ENCODE peak calls at places on chromosomes 7 and 10, in four cellular contexts. V, P, R and G are unnamed samples.
A peak's percentile ranks its signal among the peaks of the same experiment; 100 is the strongest.

GRCh38 chr7:13713092-13713491 is 276.4 kb downstream of the ETV1 start:
- DNase-seq in V (no peak), P (no peak), R (no peak), G (no peak)

GRCh38 chr10:118501637-118502440 is 93.6 kb downstream of the PRLHR start:
- DNase-seq in V (peak; percentile 87), P (no peak), R (no peak), G (peak; percentile 94)

GRCh38 chr10:70132098-70133029 is at the start of gene AIFM2:
- DNase-seq in V (peak; percentile 58), P (peak; percentile 61), R (peak; percentile 86), G (peak; percentile 59)

GRCh38 chr7:102195361-102195760 is 91.3 kb upstream of the SH2B2 start:
- DNase-seq in V (no peak), P (no peak), R (no peak), G (no peak)

GRCh38 chr10:17980796-17981195 is 29.1 kb downstream of the SLC39A12 start:
- DNase-seq in V (no peak), P (no peak), R (no peak), G (no peak)

GRCh38 chr10:95881316-95881715 is 26.5 kb upstream of the CC2D2B start:
- DNase-seq in V (peak; percentile 16), P (no peak), R (no peak), G (peak; percentile 65)

GRCh38 chr10:71838264-71839211 is 12.5 kb downstream of the PSAP start:
- DNase-seq in V (peak; percentile 20), P (peak; percentile 52), R (no peak), G (peak; percentile 23)

GRCh38 chr10:103756277-103756869 is 99.0 kb downstream of the SH3PXD2A start:
- DNase-seq in V (no peak), P (no peak), R (no peak), G (no peak)

GRCh38 chr10:58796242-58796641 is 283.6 kb downstream of the BICC1 start:
- DNase-seq in V (no peak), P (no peak), R (no peak), G (no peak)

GRCh38 chr10:50739618-50740350 is at the start of gene ASAH2B:
- DNase-seq in V (peak; percentile 82), P (peak; percentile 51), R (peak; percentile 86), G (peak; percentile 73)

GRCh38 chr7:90749774-90750173 is 153.7 kb downstream of the CDK14 start:
- DNase-seq in V (peak; percentile 42), P (no peak), R (no peak), G (peak; percentile 33)

GRCh38 chr10:133196221-133196920 is 33.6 kb upstream of the UTF1 start:
- DNase-seq in V (peak; percentile 11), P (no peak), R (no peak), G (no peak)

GRCh38 chr10:132434405-132435005 is 37.5 kb downstream of the PWWP2B start:
- DNase-seq in V (no peak), P (no peak), R (no peak), G (no peak)

GRCh38 chr10:88408111-88408510 is 175.0 kb downstream of the RNLS start:
- DNase-seq in V (no peak), P (no peak), R (no peak), G (peak; percentile 51)

GRCh38 chr10:18959369-18959768 is 89.2 kb upstream of the MALRD1 start:
- DNase-seq in V (no peak), P (no peak), R (no peak), G (no peak)

GRCh38 chr10:16996530-16996964 is 133.1 kb downstream of the CUBN start:
- DNase-seq in V (peak; percentile 82), P (no peak), R (no peak), G (peak; percentile 73)

GRCh38 chr7:109178342-109178741 is 608.7 kb downstream of the DNAJB9 start:
- DNase-seq in V (no peak), P (no peak), R (no peak), G (no peak)

GRCh38 chr10:24462340-24462739 is 253.4 kb downstream of the KIAA1217 start:
- DNase-seq in V (no peak), P (no peak), R (no peak), G (no peak)

GRCh38 chr10:103820101-103821062 is 35.0 kb downstream of the SH3PXD2A start:
- DNase-seq in V (peak; percentile 44), P (peak; percentile 18), R (no peak), G (peak; percentile 83)

GRCh38 chr10:113058175-113058961 is 108.3 kb downstream of the TCF7L2 start:
- DNase-seq in V (peak; percentile 89), P (no peak), R (no peak), G (peak; percentile 90)

GRCh38 chr10:130455791-130456190 is 319.6 kb downstream of the GLRX3 start:
- DNase-seq in V (no peak), P (no peak), R (peak; percentile 16), G (no peak)

GRCh38 chr7:47651355-47652317 is 69.7 kb upstream of the TNS3 start:
- DNase-seq in V (peak; percentile 99), P (no peak), R (peak; percentile 90), G (peak; percentile 99)

GRCh38 chr7:111953611-111954010 is 252.6 kb downstream of the DOCK4 start:
- DNase-seq in V (peak; percentile 46), P (no peak), R (no peak), G (peak; percentile 33)

GRCh38 chr10:23171232-23171876 is 20.8 kb upstream of the PTF1A start:
- DNase-seq in V (peak; percentile 60), P (no peak), R (no peak), G (peak; percentile 38)

GRCh38 chr7:105010538-105011523 is 3.2 kb upstream of the KMT2E start:
- DNase-seq in V (peak; percentile 51), P (no peak), R (no peak), G (peak; percentile 59)

GRCh38 chr10:108187396-108188012 is 1023.0 kb upstream of the SORCS1 start:
- DNase-seq in V (no peak), P (no peak), R (no peak), G (no peak)

GRCh38 chr10:100998991-100999741 is 442 bp upstream of the LZTS2 start:
- DNase-seq in V (peak; percentile 79), P (peak; percentile 61), R (peak; percentile 89), G (peak; percentile 72)

GRCh38 chr7:12385364-12385786 is 18.3 kb downstream of the VWDE start:
- DNase-seq in V (no peak), P (no peak), R (no peak), G (no peak)

GRCh38 chr10:75776738-75777504 is 345.5 kb downstream of the LRMDA start:
- DNase-seq in V (no peak), P (no peak), R (no peak), G (no peak)

GRCh38 chr10:34637419-34637911 is 177.6 kb downstream of the PARD3 start:
- DNase-seq in V (peak; percentile 59), P (no peak), R (no peak), G (peak; percentile 58)

GRCh38 chr7:47884675-47885074 is 63.6 kb downstream of the PKD1L1 start:
- DNase-seq in V (no peak), P (peak; percentile 14), R (no peak), G (no peak)

GRCh38 chr7:140348161-140348849 is 50.0 kb downstream of the SLC37A3 start:
- DNase-seq in V (peak; percentile 25), P (no peak), R (no peak), G (peak; percentile 55)

GRCh38 chr10:5537684-5538083 is 12.9 kb downstream of the CALML3 start:
- DNase-seq in V (no peak), P (no peak), R (peak; percentile 24), G (no peak)

GRCh38 chr7:18481776-18482175 is 13.8 kb upstream of the HDAC9 start:
- DNase-seq in V (no peak), P (no peak), R (no peak), G (no peak)

GRCh38 chr7:117012284-117013174 is 59.2 kb downstream of the ST7 start:
- DNase-seq in V (peak; percentile 70), P (no peak), R (no peak), G (peak; percentile 61)

GRCh38 chr7:112510032-112510742 is 29.4 kb downstream of the LSMEM1 start:
- DNase-seq in V (peak; percentile 66), P (no peak), R (no peak), G (peak; percentile 82)

GRCh38 chr10:60348982-60349381 is 40.7 kb downstream of the ANK3 start:
- DNase-seq in V (peak; percentile 71), P (no peak), R (no peak), G (peak; percentile 72)

GRCh38 chr7:139647085-139647484 is 123.6 kb downstream of the CLEC2L start:
- DNase-seq in V (no peak), P (no peak), R (no peak), G (no peak)

GRCh38 chr10:124522903-124523260 is 61.3 kb downstream of the LHPP start:
- DNase-seq in V (no peak), P (no peak), R (no peak), G (no peak)
- H3K4me3 ChIP-seq in V (no peak overlapping the region), P (no peak overlapping the region), R (peak overlapping the region; percentile 40), G (no peak overlapping the region)

GRCh38 chr7:122448893-122449589 is 144.5 kb upstream of the FEZF1 start:
- DNase-seq in V (no peak), P (no peak), R (no peak), G (no peak)
- H3K4me3 ChIP-seq in V (no peak overlapping the region), P (no peak overlapping the region), R (no peak overlapping the region), G (no peak overlapping the region)

GRCh38 chr7:2821161-2821841 is 22.8 kb downstream of the GNA12 start:
- DNase-seq in V (peak; percentile 86), P (no peak), R (no peak), G (peak; percentile 85)
- H3K4me3 ChIP-seq in V (no peak overlapping the region), P (no peak overlapping the region), R (no peak overlapping the region), G (no peak overlapping the region)

GRCh38 chr7:44101966-44102845 is 1.9 kb upstream of the AEBP1 start:
- DNase-seq in V (peak; percentile 47), P (no peak), R (peak; percentile 96), G (peak; percentile 86)

GRCh38 chr7:44099669-44100068 is 4.5 kb upstream of the AEBP1 start:
- DNase-seq in V (no peak), P (no peak), R (no peak), G (no peak)

GRCh38 chr7:44098092-44099068 is 5.8 kb upstream of the AEBP1 start:
- DNase-seq in V (no peak), P (no peak), R (no peak), G (peak; percentile 32)

GRCh38 chr7:44101304-44101965 is 2.7 kb upstream of the AEBP1 start:
- DNase-seq in V (no peak), P (no peak), R (no peak), G (no peak)

DNA sequence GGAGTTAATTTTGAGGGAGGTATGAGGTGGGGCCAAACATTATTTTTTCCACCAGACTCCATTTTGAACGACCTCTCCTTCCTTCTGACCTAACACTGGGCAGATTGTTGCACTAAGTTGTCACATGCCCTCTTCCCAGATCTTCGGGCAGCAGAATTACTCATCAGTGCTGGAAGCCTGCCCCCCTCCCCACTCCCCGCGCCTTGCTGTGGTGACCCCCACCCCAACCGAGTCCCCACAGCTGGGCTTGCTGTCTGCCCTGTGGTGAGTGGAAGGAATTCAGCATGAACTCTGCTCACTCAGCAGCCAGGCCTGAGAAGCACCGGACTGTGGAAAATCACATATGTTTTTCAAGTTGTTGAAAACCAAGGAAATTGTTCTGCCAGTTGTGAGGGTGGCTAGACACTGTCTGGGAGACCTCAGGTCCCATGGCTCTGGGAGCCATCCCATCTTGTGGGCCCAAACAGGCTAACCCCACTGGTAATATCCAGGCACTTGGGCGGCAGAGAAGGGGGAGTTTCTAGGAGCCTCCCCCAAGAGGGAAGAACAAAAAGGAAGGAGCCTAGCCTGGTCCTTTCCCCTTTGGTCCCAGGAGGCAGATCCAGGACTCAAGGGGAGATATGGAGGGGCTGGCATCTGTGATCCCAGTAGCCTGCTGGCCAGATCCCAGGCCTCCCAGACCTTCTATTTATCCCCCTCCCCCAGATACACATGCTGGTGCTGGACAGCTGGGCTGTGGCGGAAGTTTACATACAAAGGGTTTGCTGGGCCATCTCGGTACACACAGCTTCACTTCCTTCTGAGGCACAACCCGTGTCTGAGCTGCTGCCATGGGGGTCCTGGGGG is 3.5 kb upstream of the AEBP1 start:
- DNase-seq in V (peak; percentile 54), P (no peak), R (no peak), G (peak; percentile 69)
- H3K4me3 ChIP-seq in V (no peak overlapping the region), P (no peak overlapping the region), R (no peak overlapping the region), G (no peak overlapping the region)